ENCODE peak calls at places on chromosomes 4 and X, in eight cellular contexts. G, O, U, W, Z, F, Q and R are unnamed samples.

GRCh38 chrX:118847676-118848075 is 24.1 kb downstream of the ZCCHC12 start:
- DNase-seq in O (peak; percentile 34), Q (peak; percentile 38), U (no peak), W (no peak), Z (no peak), G (no peak), F (peak; percentile 33), R (peak; percentile 57)

GRCh38 chr4:152680988-152681731 is 1.4 kb upstream of the TMEM154 start:
- DNase-seq in U (no peak), Q (no peak), W (no peak), F (no peak), G (no peak), O (peak; percentile 82), Z (peak; percentile 72), R (no peak)

GRCh38 chrX:153932220-153932915 is 2.5 kb downstream of the NAA10 start:
- DNase-seq in W (no peak), Q (no peak), Z (no peak), O (no peak), G (no peak), F (no peak), U (no peak), R (no peak)

GRCh38 chr4:79250887-79251286 is 75.0 kb downstream of the NAA11 start:
- DNase-seq in U (no peak), W (no peak), Z (no peak), Q (no peak), G (no peak), F (no peak), O (no peak), R (no peak)

GRCh38 chr4:86557526-86557925 is 36.6 kb upstream of the PTPN13 start:
- DNase-seq in U (no peak), Q (no peak), F (no peak), O (no peak), W (no peak), Z (no peak), G (no peak), R (peak; percentile 22)

GRCh38 chr4:62953752-62954151 is 1455.5 kb downstream of the TECRL start:
- DNase-seq in Q (no peak), Z (no peak), F (no peak), U (no peak), W (no peak), G (no peak), O (no peak), R (no peak)

GRCh38 chr4:76526585-76526990 is 91.6 kb downstream of the SHROOM3 start:
- DNase-seq in G (no peak), O (no peak), Q (no peak), F (no peak), Z (no peak), W (no peak), U (no peak), R (no peak)

GRCh38 chrX:13064599-13065143 is 20.3 kb upstream of the FAM9C start:
- DNase-seq in G (no peak), W (no peak), O (peak; percentile 59), U (no peak), Q (no peak), F (no peak), Z (no peak), R (no peak)

GRCh38 chr4:1793496-1793840 is 375 bp downstream of the FGFR3 start:
- DNase-seq in Q (no peak), G (peak; percentile 19), F (peak; percentile 31), Z (no peak), W (peak; percentile 39), O (no peak), U (peak; percentile 45), R (peak; percentile 80)

GRCh38 chrX:131944936-131945902 is 77.9 kb upstream of the STK26 start:
- DNase-seq in F (no peak), Z (no peak), G (no peak), W (no peak), O (no peak), U (no peak), Q (no peak), R (no peak)

GRCh38 chr4:150242820-150243458 is 164.7 kb downstream of the DCLK2 start:
- DNase-seq in F (peak; percentile 56), G (no peak), O (peak; percentile 29), W (no peak), U (peak; percentile 29), Q (peak; percentile 12), Z (no peak), R (peak; percentile 53)

GRCh38 chrX:110421499-110422455 is 63.1 kb downstream of the RTL9 start:
- DNase-seq in Z (no peak), G (no peak), U (peak; percentile 80), W (no peak), F (no peak), O (no peak), Q (no peak), R (no peak)

GRCh38 chr4:26826721-26827120 is 33.9 kb upstream of the STIM2 start:
- DNase-seq in Q (no peak), O (peak; percentile 26), W (no peak), Z (no peak), F (no peak), G (no peak), U (no peak), R (peak; percentile 64)

GRCh38 chrX:132037479-132037993 is 14.4 kb downstream of the STK26 start:
- DNase-seq in U (no peak), Q (no peak), W (no peak), Z (no peak), O (no peak), G (no peak), F (no peak), R (no peak)

GRCh38 chr4:20839957-20840356 is 139.7 kb downstream of the PACRGL start:
- DNase-seq in F (no peak), G (no peak), U (no peak), Q (no peak), Z (peak; percentile 91), O (peak; percentile 72), W (no peak), R (no peak)

GRCh38 chrX:124421898-124422622 is 75.7 kb downstream of the SH2D1A start:
- DNase-seq in F (no peak), U (no peak), Q (no peak), G (no peak), O (no peak), W (no peak), Z (peak; percentile 1), R (no peak)

GRCh38 chr4:2007804-2008670 is 737 bp downstream of the NELFA start:
- DNase-seq in O (no peak), Q (no peak), Z (no peak), W (no peak), G (no peak), U (no peak), F (peak; percentile 25), R (peak; percentile 40)

GRCh38 chr4:3271131-3271530 is 21.7 kb upstream of the RGS12 start:
- DNase-seq in O (no peak), Q (no peak), U (no peak), F (no peak), Z (no peak), G (no peak), W (no peak), R (no peak)

GRCh38 chr4:169064281-169064680 is 54.2 kb upstream of the CBR4 start:
- DNase-seq in W (no peak), Q (no peak), Z (no peak), O (no peak), G (no peak), U (no peak), F (no peak), R (no peak)

GRCh38 chrX:67295924-67296323 is 247.9 kb upstream of the AR start:
- DNase-seq in Z (no peak), Q (no peak), O (no peak), F (no peak), U (no peak), W (no peak), G (no peak), R (no peak)

GRCh38 chr4:109910261-109910660 is 2.4 kb upstream of the EGF start:
- DNase-seq in W (no peak), U (no peak), Q (no peak), F (no peak), O (no peak), Z (no peak), G (no peak), R (no peak)

GRCh38 chr4:102560743-102561341 is 59.7 kb downstream of the NFKB1 start:
- DNase-seq in Q (no peak), F (no peak), O (no peak), W (no peak), U (no peak), Z (no peak), G (no peak), R (no peak)

GRCh38 chr4:72997409-72997808 is 72.1 kb downstream of the COX18 start:
- DNase-seq in U (peak; percentile 55), F (no peak), W (no peak), O (peak; percentile 11), Q (no peak), Z (no peak), G (no peak), R (no peak)